ENCODE peak calls at places on chromosomes 2 and 18, in eight cellular contexts. One of them, this sample, is unnamed. For H3K4me1 and H3K27me3, the result is how much of the 10 kb centered on the place peaks cover.

GRCh38 chr18:79949571-79950439 is 1.6 kb downstream of the SLC66A2 start:
- DNase-seq in NT2/D1: no peak
- DNase-seq in right atrium auricular region: no peak
- DNase-seq in heart left ventricle: no peak
- DNase-seq in keratinocyte: no peak
- DNase-seq in effector memory CD4-positive, alpha-beta T cell: no peak
- DNase-seq in tibial artery: peak
- DNase-seq in naive thymus-derived CD4-positive, alpha-beta T cell: peak
- DNase-seq in this sample: peak

GRCh38 chr2:10273215-10274175 is 29.2 kb upstream of the HPCAL1 start:
- DNase-seq in NT2/D1: no peak
- DNase-seq in right atrium auricular region: no peak
- DNase-seq in heart left ventricle: no peak
- DNase-seq in keratinocyte: no peak
- DNase-seq in effector memory CD4-positive, alpha-beta T cell: no peak
- DNase-seq in tibial artery: peak
- DNase-seq in naive thymus-derived CD4-positive, alpha-beta T cell: no peak
- DNase-seq in this sample: no peak

GRCh38 chr2:108139521-108139920 is 100.2 kb upstream of the SULT1C3 start:
- DNase-seq in NT2/D1: peak
- DNase-seq in right atrium auricular region: no peak
- DNase-seq in heart left ventricle: no peak
- DNase-seq in keratinocyte: no peak
- DNase-seq in effector memory CD4-positive, alpha-beta T cell: no peak
- DNase-seq in tibial artery: no peak
- DNase-seq in naive thymus-derived CD4-positive, alpha-beta T cell: no peak
- DNase-seq in this sample: peak

GRCh38 chr2:32166115-32166549 is 468 bp downstream of the SLC30A6 start:
- DNase-seq in NT2/D1: no peak
- DNase-seq in right atrium auricular region: no peak
- DNase-seq in heart left ventricle: no peak
- DNase-seq in keratinocyte: no peak
- DNase-seq in effector memory CD4-positive, alpha-beta T cell: no peak
- DNase-seq in tibial artery: no peak
- DNase-seq in naive thymus-derived CD4-positive, alpha-beta T cell: no peak
- DNase-seq in this sample: peak

GRCh38 chr2:110105608-110106467 is 9.8 kb downstream of the MALL start:
- DNase-seq in NT2/D1: no peak
- DNase-seq in right atrium auricular region: no peak
- DNase-seq in heart left ventricle: no peak
- DNase-seq in keratinocyte: no peak
- DNase-seq in effector memory CD4-positive, alpha-beta T cell: no peak
- DNase-seq in tibial artery: no peak
- DNase-seq in naive thymus-derived CD4-positive, alpha-beta T cell: no peak
- DNase-seq in this sample: no peak

GRCh38 chr2:58110765-58111164 is 64.2 kb downstream of the VRK2 start:
- DNase-seq in NT2/D1: no peak
- DNase-seq in right atrium auricular region: no peak
- DNase-seq in heart left ventricle: no peak
- DNase-seq in keratinocyte: no peak
- DNase-seq in effector memory CD4-positive, alpha-beta T cell: no peak
- DNase-seq in tibial artery: no peak
- DNase-seq in naive thymus-derived CD4-positive, alpha-beta T cell: no peak
- DNase-seq in this sample: no peak

GRCh38 chr2:222033541-222033940 is 265.3 kb downstream of the PAX3 start:
- DNase-seq in NT2/D1: no peak
- DNase-seq in right atrium auricular region: no peak
- DNase-seq in heart left ventricle: no peak
- DNase-seq in keratinocyte: no peak
- DNase-seq in effector memory CD4-positive, alpha-beta T cell: no peak
- DNase-seq in tibial artery: no peak
- DNase-seq in naive thymus-derived CD4-positive, alpha-beta T cell: no peak
- DNase-seq in this sample: no peak

GRCh38 chr2:10331702-10332401 is 29.1 kb downstream of the HPCAL1 start:
- DNase-seq in NT2/D1: no peak
- DNase-seq in right atrium auricular region: no peak
- DNase-seq in heart left ventricle: no peak
- DNase-seq in keratinocyte: no peak
- DNase-seq in effector memory CD4-positive, alpha-beta T cell: peak
- DNase-seq in tibial artery: no peak
- DNase-seq in naive thymus-derived CD4-positive, alpha-beta T cell: peak
- DNase-seq in this sample: no peak

GRCh38 chr2:11542275-11542819 is 8.5 kb downstream of the GREB1 start:
- DNase-seq in NT2/D1: no peak
- DNase-seq in right atrium auricular region: no peak
- DNase-seq in heart left ventricle: no peak
- DNase-seq in keratinocyte: no peak
- DNase-seq in effector memory CD4-positive, alpha-beta T cell: no peak
- DNase-seq in tibial artery: no peak
- DNase-seq in naive thymus-derived CD4-positive, alpha-beta T cell: no peak
- DNase-seq in this sample: no peak

GRCh38 chr2:216710531-216711282 is 15.4 kb upstream of the IGFBP5 start:
- DNase-seq in NT2/D1: no peak
- DNase-seq in right atrium auricular region: no peak
- DNase-seq in heart left ventricle: peak
- DNase-seq in keratinocyte: no peak
- DNase-seq in effector memory CD4-positive, alpha-beta T cell: no peak
- DNase-seq in tibial artery: no peak
- DNase-seq in naive thymus-derived CD4-positive, alpha-beta T cell: no peak
- DNase-seq in this sample: no peak

GRCh38 chr2:73112913-73113633 is at the start of gene RAB11FIP5:
- DNase-seq in NT2/D1: no peak
- DNase-seq in right atrium auricular region: peak
- DNase-seq in heart left ventricle: peak
- DNase-seq in keratinocyte: no peak
- DNase-seq in effector memory CD4-positive, alpha-beta T cell: peak
- DNase-seq in tibial artery: peak
- DNase-seq in naive thymus-derived CD4-positive, alpha-beta T cell: peak
- DNase-seq in this sample: peak

GRCh38 chr2:193966590-193966989 is 1690.4 kb upstream of the SLC39A10 start:
- DNase-seq in NT2/D1: no peak
- DNase-seq in right atrium auricular region: no peak
- DNase-seq in heart left ventricle: no peak
- DNase-seq in keratinocyte: no peak
- DNase-seq in effector memory CD4-positive, alpha-beta T cell: no peak
- DNase-seq in tibial artery: no peak
- DNase-seq in naive thymus-derived CD4-positive, alpha-beta T cell: no peak
- DNase-seq in this sample: no peak

GRCh38 chr2:64797881-64798590 is 144.3 kb upstream of the SERTAD2 start:
- DNase-seq in NT2/D1: no peak
- DNase-seq in right atrium auricular region: no peak
- DNase-seq in heart left ventricle: no peak
- DNase-seq in keratinocyte: no peak
- DNase-seq in effector memory CD4-positive, alpha-beta T cell: no peak
- DNase-seq in tibial artery: no peak
- DNase-seq in naive thymus-derived CD4-positive, alpha-beta T cell: no peak
- DNase-seq in this sample: no peak

DNA sequence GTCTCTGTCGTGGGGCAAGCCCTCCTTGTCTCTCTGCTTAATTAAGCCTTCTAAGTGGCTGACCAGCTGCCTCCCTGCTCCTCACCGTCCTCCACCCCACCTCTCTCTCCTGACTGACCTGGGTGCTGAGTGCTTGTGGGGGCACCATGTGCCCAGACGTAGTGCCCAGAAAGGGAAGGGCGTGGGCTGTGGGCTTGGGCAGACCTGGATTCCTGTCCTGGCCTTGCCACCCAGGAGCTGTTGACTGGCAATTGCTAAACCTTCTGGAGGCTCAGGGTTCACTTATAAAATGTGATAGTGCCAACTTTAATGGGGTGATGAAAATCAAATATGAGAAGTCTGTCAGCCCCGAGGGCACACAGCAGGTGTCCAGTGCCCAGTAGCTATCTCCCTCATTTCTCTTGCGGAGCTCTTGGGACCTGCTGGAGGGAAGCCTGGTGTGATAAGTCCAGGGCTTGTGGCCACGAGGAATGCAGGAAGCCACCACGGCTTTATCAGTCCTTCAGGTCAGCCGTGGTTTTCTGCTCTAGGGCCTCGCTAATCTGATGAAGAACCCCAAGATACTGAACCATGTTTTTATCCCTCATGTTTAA is 22.0 kb upstream of the INHBB start:
- DNase-seq in NT2/D1: no peak
- DNase-seq in right atrium auricular region: no peak
- DNase-seq in heart left ventricle: no peak
- DNase-seq in keratinocyte: no peak
- DNase-seq in effector memory CD4-positive, alpha-beta T cell: no peak
- DNase-seq in tibial artery: no peak
- DNase-seq in naive thymus-derived CD4-positive, alpha-beta T cell: no peak
- DNase-seq in this sample: no peak
- H3K4me1 ChIP-seq in NT2/D1: under half
- H3K4me1 ChIP-seq in right atrium auricular region: under half
- H3K4me1 ChIP-seq in heart left ventricle: under half
- H3K4me1 ChIP-seq in keratinocyte: under half
- H3K4me1 ChIP-seq in effector memory CD4-positive, alpha-beta T cell: under half
- H3K4me1 ChIP-seq in tibial artery: under half
- H3K4me1 ChIP-seq in naive thymus-derived CD4-positive, alpha-beta T cell: under half
- H3K4me1 ChIP-seq in this sample: under half

DNA sequence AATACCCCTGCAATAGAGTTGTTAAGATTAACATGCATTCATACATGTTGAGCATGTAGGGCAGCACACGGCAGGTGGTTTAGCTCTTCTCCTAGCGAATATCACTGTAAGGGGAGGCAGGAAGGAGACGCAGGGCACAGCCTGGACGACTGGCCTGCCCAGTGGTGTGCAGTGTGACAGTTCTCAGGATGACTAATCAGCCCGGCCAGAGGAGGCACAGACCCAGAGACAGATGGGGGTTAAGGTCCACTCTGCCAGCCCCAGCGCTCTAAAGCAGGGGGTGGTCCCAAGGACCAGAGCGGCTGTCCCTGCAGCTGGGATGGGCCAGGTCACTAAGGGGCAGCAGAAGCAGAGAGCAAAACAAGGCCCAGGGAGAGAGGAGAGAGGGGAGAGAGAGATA is 63.7 kb downstream of the RNF152 start:
- DNase-seq in NT2/D1: no peak
- DNase-seq in right atrium auricular region: no peak
- DNase-seq in heart left ventricle: no peak
- DNase-seq in keratinocyte: no peak
- DNase-seq in effector memory CD4-positive, alpha-beta T cell: no peak
- DNase-seq in tibial artery: no peak
- DNase-seq in naive thymus-derived CD4-positive, alpha-beta T cell: no peak
- DNase-seq in this sample: no peak
- H3K27me3 ChIP-seq in NT2/D1: under half
- H3K27me3 ChIP-seq in right atrium auricular region: under half
- H3K27me3 ChIP-seq in heart left ventricle: under half
- H3K27me3 ChIP-seq in keratinocyte: under half
- H3K27me3 ChIP-seq in effector memory CD4-positive, alpha-beta T cell: under half
- H3K27me3 ChIP-seq in tibial artery: under half
- H3K27me3 ChIP-seq in naive thymus-derived CD4-positive, alpha-beta T cell: under half
- H3K27me3 ChIP-seq in this sample: under half

DNA sequence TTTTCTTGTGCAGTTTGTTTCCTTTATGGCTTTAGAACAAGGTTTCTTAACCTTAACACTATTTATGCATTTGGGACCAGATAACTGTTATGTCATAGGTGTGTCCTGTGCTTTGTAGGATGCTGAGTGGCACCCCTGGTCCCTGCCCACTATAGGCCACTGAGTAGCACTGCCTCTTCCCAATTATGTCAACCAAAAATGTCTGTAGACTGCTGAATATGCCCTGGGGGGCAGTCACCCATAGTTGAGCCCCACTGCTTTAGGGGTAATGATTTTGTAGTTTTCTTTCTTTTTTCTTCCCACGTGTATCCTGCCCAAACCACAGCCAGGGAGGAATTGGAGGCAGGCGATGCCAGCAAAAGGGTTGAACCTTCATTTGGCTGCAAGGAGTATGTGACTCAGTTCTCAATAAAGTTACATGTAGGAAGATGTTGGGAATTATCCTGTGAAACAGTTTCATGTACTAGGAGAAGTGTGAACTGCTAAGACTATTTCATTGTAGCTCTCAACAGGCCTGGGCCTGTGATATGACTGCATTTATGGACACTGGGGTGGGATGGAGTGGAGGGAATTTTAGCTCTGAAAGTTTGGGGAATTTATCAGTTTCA is 65.7 kb downstream of the FMNL2 start:
- DNase-seq in NT2/D1: no peak
- DNase-seq in right atrium auricular region: no peak
- DNase-seq in heart left ventricle: no peak
- DNase-seq in keratinocyte: no peak
- DNase-seq in effector memory CD4-positive, alpha-beta T cell: no peak
- DNase-seq in tibial artery: no peak
- DNase-seq in naive thymus-derived CD4-positive, alpha-beta T cell: no peak
- DNase-seq in this sample: no peak
- H3K4me1 ChIP-seq in NT2/D1: under half
- H3K4me1 ChIP-seq in right atrium auricular region: under half
- H3K4me1 ChIP-seq in heart left ventricle: under half
- H3K4me1 ChIP-seq in keratinocyte: under half
- H3K4me1 ChIP-seq in effector memory CD4-positive, alpha-beta T cell: under half
- H3K4me1 ChIP-seq in tibial artery: under half
- H3K4me1 ChIP-seq in naive thymus-derived CD4-positive, alpha-beta T cell: under half
- H3K4me1 ChIP-seq in this sample: under half

GRCh38 chr2:144510206-144510991 is 9.5 kb downstream of the ZEB2 start:
- DNase-seq in NT2/D1: peak
- DNase-seq in right atrium auricular region: no peak
- DNase-seq in heart left ventricle: peak
- DNase-seq in keratinocyte: no peak
- DNase-seq in effector memory CD4-positive, alpha-beta T cell: peak
- DNase-seq in tibial artery: peak
- DNase-seq in naive thymus-derived CD4-positive, alpha-beta T cell: no peak
- DNase-seq in this sample: no peak

GRCh38 chr2:144511222-144511855 is 8.6 kb downstream of the ZEB2 start:
- DNase-seq in NT2/D1: no peak
- DNase-seq in right atrium auricular region: no peak
- DNase-seq in heart left ventricle: no peak
- DNase-seq in keratinocyte: no peak
- DNase-seq in effector memory CD4-positive, alpha-beta T cell: no peak
- DNase-seq in tibial artery: no peak
- DNase-seq in naive thymus-derived CD4-positive, alpha-beta T cell: no peak
- DNase-seq in this sample: no peak

GRCh38 chr2:144512421-144513272 is 7.3 kb downstream of the ZEB2 start:
- DNase-seq in NT2/D1: no peak
- DNase-seq in right atrium auricular region: no peak
- DNase-seq in heart left ventricle: no peak
- DNase-seq in keratinocyte: no peak
- DNase-seq in effector memory CD4-positive, alpha-beta T cell: no peak
- DNase-seq in tibial artery: peak
- DNase-seq in naive thymus-derived CD4-positive, alpha-beta T cell: no peak
- DNase-seq in this sample: no peak

GRCh38 chr2:144513388-144514100 is 6.4 kb downstream of the ZEB2 start:
- DNase-seq in NT2/D1: no peak
- DNase-seq in right atrium auricular region: no peak
- DNase-seq in heart left ventricle: no peak
- DNase-seq in keratinocyte: no peak
- DNase-seq in effector memory CD4-positive, alpha-beta T cell: no peak
- DNase-seq in tibial artery: peak
- DNase-seq in naive thymus-derived CD4-positive, alpha-beta T cell: no peak
- DNase-seq in this sample: no peak

GRCh38 chr2:144511945-144512344 is 8.0 kb downstream of the ZEB2 start:
- DNase-seq in NT2/D1: no peak
- DNase-seq in right atrium auricular region: no peak
- DNase-seq in heart left ventricle: no peak
- DNase-seq in keratinocyte: no peak
- DNase-seq in effector memory CD4-positive, alpha-beta T cell: no peak
- DNase-seq in tibial artery: no peak
- DNase-seq in naive thymus-derived CD4-positive, alpha-beta T cell: no peak
- DNase-seq in this sample: no peak
- H3K27me3 ChIP-seq in NT2/D1: under half
- H3K27me3 ChIP-seq in right atrium auricular region: under half
- H3K27me3 ChIP-seq in heart left ventricle: under half
- H3K27me3 ChIP-seq in keratinocyte: half or more
- H3K27me3 ChIP-seq in effector memory CD4-positive, alpha-beta T cell: under half
- H3K27me3 ChIP-seq in tibial artery: under half
- H3K27me3 ChIP-seq in naive thymus-derived CD4-positive, alpha-beta T cell: under half
- H3K27me3 ChIP-seq in this sample: under half

This sample was measured in Karpas-422.